ENCODE peak calls at places on chromosomes 4 and X, in five cellular contexts. M is left lung, A is neural progenitor cell, J is heart left ventricle, V is PC-3. D is an unnamed sample. For H3K9me3, the result is how much of the 10 kb centered on the place peaks cover.

GRCh38 chrX:11269006-11269405 is 24.2 kb upstream of the AMELX start:
- DNase-seq in M (no peak), A (no peak), J (no peak), V (no peak), D (no peak)

GRCh38 chrX:129686422-129686948 is 31.7 kb upstream of the APLN start:
- DNase-seq in M (no peak), A (no peak), J (peak), V (no peak), D (no peak)

GRCh38 chr4:83108101-83108861 is 6.2 kb downstream of the PLAC8 start:
- DNase-seq in M (no peak), A (no peak), J (no peak), V (no peak), D (no peak)

GRCh38 chr4:123613586-123614344 is 217.2 kb downstream of the SPRY1 start:
- DNase-seq in M (peak), A (no peak), J (no peak), V (peak), D (no peak)

GRCh38 chrX:123771449-123772064 is 38.7 kb upstream of the THOC2 start:
- DNase-seq in M (no peak), A (no peak), J (no peak), V (no peak), D (no peak)

GRCh38 chr4:1857931-1858330 is 2.0 kb upstream of the LETM1 start:
- DNase-seq in M (no peak), A (no peak), J (no peak), V (no peak), D (no peak)

GRCh38 chr4:10015140-10015753 is 6.0 kb downstream of the SLC2A9 start:
- DNase-seq in M (no peak), A (peak), J (no peak), V (peak), D (no peak)

GRCh38 chr4:185538806-185539205 is 3.5 kb upstream of the PDLIM3 start:
- DNase-seq in M (no peak), A (no peak), J (no peak), V (no peak), D (no peak)

GRCh38 chr4:81754169-81754568 is 282.5 kb upstream of the RASGEF1B start:
- DNase-seq in M (no peak), A (no peak), J (no peak), V (peak), D (no peak)

GRCh38 chr4:142365386-142365785 is 480.7 kb downstream of the INPP4B start:
- DNase-seq in M (no peak), A (no peak), J (no peak), V (no peak), D (no peak)

GRCh38 chr4:28557755-28558154 is 1697.1 kb downstream of the STIM2 start:
- DNase-seq in M (no peak), A (no peak), J (no peak), V (peak), D (no peak)

GRCh38 chrX:46408553-46409407 is 136.4 kb downstream of the ZNF674 start:
- DNase-seq in M (no peak), A (peak), J (peak), V (peak), D (peak)

GRCh38 chr4:180560896-180561295 is 1682.3 kb upstream of the TENM3 start:
- DNase-seq in M (no peak), A (no peak), J (no peak), V (peak), D (no peak)

GRCh38 chrX:20639115-20639514 is 372.4 kb upstream of the RPS6KA3 start:
- DNase-seq in M (no peak), A (no peak), J (no peak), V (no peak), D (no peak)

GRCh38 chr4:47642985-47643745 is 158.1 kb downstream of the ATP10D start:
- DNase-seq in M (no peak), A (peak), J (no peak), V (no peak), D (no peak)

GRCh38 chr4:153220709-153221367 is 16.6 kb downstream of the TRIM2 start:
- DNase-seq in M (no peak), A (no peak), J (no peak), V (no peak), D (no peak)

GRCh38 chr4:185716008-185716976 is 95.7 kb downstream of the SORBS2 start:
- DNase-seq in M (no peak), A (no peak), J (no peak), V (no peak), D (no peak)

DNA sequence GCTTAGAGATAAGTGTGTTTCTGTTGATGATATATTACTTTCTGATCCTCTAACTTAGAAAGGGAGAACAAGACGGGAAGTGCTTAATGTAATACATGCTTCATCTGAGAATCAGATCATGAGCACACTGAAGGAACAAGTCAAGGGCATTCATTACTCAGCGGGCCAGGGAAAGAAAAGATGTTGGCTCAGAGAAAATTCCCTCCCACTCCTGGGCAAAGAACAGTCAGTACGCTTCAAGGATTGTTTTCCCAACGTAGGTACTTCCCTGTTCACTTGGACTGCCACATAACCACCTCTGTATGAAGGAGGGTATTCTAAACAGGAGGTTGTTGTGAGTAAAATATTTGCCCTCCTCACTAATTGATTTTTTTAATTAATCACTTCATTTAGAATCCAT is 374.5 kb upstream of the FMR1 start:
- DNase-seq in M (no peak), A (no peak), J (no peak), V (no peak), D (no peak)
- H3K9me3 ChIP-seq in M (under half), A (under half), J (under half), V (under half), D (under half)

GRCh38 chr4:175414602-175415001 is 397.5 kb downstream of the GPM6A start:
- DNase-seq in M (no peak), A (no peak), J (no peak), V (no peak), D (no peak)
- H3K9me3 ChIP-seq in M (under half), A (under half), J (under half), V (under half), D (under half)

DNA sequence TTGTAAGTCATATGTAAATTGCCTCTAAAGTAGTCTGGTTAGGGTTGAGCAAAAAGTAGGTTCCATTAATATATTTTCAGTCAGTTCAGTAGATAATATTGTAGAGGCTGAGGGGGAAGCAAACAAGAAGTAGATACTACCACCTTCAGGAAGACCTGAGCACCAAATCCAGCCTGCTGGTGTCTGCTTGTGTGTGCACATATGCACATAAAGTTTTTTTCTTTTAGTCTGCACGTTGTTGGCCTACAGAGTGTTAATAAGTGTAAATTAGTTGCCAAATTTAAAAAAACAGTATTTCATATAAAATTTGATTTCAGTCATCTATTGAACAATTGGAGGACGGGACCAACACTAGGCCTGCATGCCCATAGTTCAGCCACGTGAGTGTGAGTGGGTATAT is 76.7 kb downstream of the CCKAR start:
- DNase-seq in M (no peak), A (no peak), J (no peak), V (no peak), D (no peak)
- H3K9me3 ChIP-seq in M (under half), A (under half), J (under half), V (under half), D (under half)

GRCh38 chr4:41748074-41748787 is at the start of gene PHOX2B:
- DNase-seq in M (peak), A (peak), J (no peak), V (no peak), D (no peak)
- H3K9me3 ChIP-seq in M (under half), A (under half), J (under half), V (under half), D (under half)

DNA sequence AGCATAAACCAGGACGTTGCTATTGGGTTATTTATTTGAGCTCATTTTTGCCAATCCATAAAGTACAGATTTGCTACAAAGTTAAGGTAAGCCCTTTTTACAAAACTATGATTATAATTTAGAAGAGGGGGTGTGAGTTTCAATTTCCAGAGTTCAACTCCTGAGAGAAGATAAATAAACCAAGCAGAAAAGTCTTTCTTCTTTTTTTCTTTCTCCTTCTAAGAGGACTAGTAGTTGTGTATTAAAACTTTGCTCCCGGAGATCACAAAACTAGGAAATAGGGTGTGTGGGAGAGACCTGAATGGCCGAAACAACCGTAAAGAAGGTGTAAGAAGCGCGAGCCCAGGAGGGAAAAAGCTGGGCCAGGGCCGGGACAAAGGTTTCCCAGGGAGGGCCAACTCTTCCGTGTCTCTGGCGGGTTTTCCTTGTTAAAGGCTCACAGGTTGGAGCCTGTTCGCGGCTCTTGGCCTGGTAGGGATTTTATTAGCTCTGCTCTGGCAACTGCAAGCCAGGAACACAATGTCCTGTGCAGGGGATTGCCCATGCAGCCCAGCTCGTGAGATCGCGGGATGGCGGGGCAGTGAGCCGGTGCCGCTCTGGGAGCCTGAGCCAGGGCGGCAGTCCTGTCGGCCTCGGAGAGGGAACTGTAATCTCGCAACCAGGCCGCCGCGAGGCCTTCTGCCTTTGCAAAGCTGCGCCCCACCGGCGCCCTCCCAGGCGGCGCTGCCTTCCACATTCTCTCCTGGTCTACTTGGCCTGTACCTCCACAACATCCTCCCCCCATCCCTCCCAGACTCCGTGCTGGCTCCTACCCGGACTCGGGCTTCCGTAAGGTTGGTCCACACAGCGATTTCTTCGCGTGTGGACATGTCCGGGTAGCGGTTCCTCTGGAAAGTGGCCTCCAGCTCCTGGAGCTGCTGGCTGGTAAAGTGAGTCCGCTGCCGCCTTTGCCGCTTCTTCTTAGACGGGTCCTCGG is 2.2 kb downstream of the PITX2 start:
- DNase-seq in M (peak), A (peak), J (no peak), V (peak), D (no peak)
- H3K9me3 ChIP-seq in M (under half), A (under half), J (under half), V (under half), D (under half)

DNA sequence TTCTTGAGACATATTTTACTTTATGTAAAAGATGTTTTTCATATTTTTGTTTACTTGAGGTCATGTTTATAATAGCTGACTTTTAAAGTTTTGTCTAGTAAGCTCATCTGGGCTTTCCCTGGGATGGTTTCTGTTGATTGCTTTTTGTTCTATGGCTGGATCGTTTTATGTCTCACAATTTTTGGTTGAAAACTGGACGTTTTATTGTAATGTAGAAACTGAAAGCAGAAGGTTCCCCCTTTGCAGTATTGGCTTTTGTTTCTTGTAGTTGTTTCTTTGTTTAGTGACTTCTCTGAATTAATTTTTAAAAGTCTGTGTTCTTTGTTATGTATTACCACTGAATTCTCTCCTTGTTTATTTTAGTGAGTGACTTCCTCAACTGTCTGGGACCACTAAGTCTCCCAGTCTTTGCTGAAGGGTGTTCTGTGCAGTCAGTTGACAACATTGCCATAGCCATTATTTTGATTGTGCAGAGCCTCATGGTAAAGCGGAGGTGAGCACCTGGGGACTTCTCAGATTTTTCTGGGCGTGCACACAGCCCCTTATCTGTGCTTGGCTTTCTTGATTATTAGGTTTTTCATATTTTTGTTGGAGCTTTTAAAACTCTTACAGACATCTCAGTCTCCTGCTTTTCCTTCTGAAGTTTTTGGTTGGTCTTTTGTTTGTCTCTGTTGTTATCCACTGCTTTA is 31.0 kb downstream of the KDM6A start:
- DNase-seq in M (no peak), A (no peak), J (no peak), V (no peak), D (no peak)
- H3K9me3 ChIP-seq in M (under half), A (under half), J (under half), V (under half), D (under half)